ENCODE peak calls at places on chromosomes 6 and 20, in nine cellular contexts. B is naive thymus-derived CD4-positive, alpha-beta T cell; K is stomach; R is lower lobe of right lung; C is effector memory CD4-positive, alpha-beta T cell; X is transverse colon; L is uterus; H is fibroblast of lung; W is left ventricle myocardium inferior. O is an unnamed sample. For H3K4me1 and H3K9me3, the result is how much of the 10 kb centered on the place peaks cover.

GRCh38 chr20:4985658-4986057 is 15.7 kb downstream of the SLC23A2 start:
- DNase-seq in X (no peak), W (no peak), K (no peak), H (no peak), R (no peak), C (no peak), L (no peak), B (no peak), O (no peak)

GRCh38 chr6:136726837-136727557 is 65.3 kb downstream of the MAP3K5 start:
- DNase-seq in R (no peak), B (no peak), K (no peak), L (no peak), X (no peak), W (no peak), H (no peak), C (no peak), O (no peak)

GRCh38 chr20:44526129-44526528 is 4.3 kb upstream of the SERINC3 start:
- DNase-seq in H (no peak), K (no peak), C (no peak), L (no peak), R (no peak), X (no peak), B (no peak), W (no peak), O (no peak)

GRCh38 chr20:56429496-56429895 is 17.4 kb downstream of the CASS4 start:
- DNase-seq in W (no peak), B (no peak), R (no peak), C (no peak), H (no peak), K (no peak), X (no peak), L (no peak), O (no peak)

GRCh38 chr6:142885182-142885867 is 59.7 kb downstream of the HIVEP2 start:
- DNase-seq in K (no peak), C (peak), B (peak), H (peak), W (no peak), R (no peak), X (peak), L (peak), O (peak)

GRCh38 chr6:106154326-106154725 is 68.2 kb downstream of the PRDM1 start:
- DNase-seq in K (no peak), H (no peak), X (no peak), L (no peak), R (no peak), B (no peak), W (no peak), C (no peak), O (no peak)

GRCh38 chr6:107616776-107617175 is 126.9 kb downstream of the SOBP start:
- DNase-seq in B (no peak), K (no peak), R (no peak), H (no peak), X (no peak), C (no peak), W (no peak), L (no peak), O (no peak)

GRCh38 chr6:77463881-77464867 is 883 bp upstream of the HTR1B start:
- DNase-seq in R (peak), X (no peak), W (no peak), K (no peak), B (no peak), H (no peak), L (no peak), C (no peak), O (no peak)

DNA sequence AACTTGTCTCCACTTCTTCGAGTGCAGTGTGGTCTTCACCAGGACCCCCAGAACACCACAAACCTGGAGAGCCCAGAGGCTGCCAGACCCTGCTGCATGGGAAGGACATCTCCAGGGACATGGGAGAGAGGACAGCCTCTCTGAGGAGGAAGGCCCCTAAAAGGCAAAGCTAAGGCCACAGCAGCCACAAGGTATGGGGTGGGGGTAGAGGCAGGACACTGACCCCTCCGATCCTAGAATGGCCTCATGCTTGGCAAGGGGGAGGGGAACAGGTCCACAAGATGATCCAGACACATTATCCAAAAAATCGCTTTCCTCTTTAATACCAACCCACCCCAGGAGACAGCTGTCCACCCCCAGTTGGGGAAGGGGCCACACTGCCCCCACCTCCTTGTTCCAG is 1.9 kb downstream of the B3GALT4 start:
- DNase-seq in H (no peak), K (no peak), X (no peak), R (no peak), L (no peak), B (no peak), C (no peak), W (no peak), O (no peak)
- H3K4me1 ChIP-seq in H (under half), K (under half), X (under half), R (half or more), L (under half), B (under half), C (under half), W (half or more), O (under half)

GRCh38 chr6:125942677-125943527 is 13.7 kb upstream of the HINT3 start:
- DNase-seq in B (no peak), X (peak), R (no peak), K (no peak), H (no peak), W (no peak), L (no peak), C (no peak), O (no peak)
- H3K9me3 ChIP-seq in B (under half), X (under half), R (under half), K (under half), H (under half), W (under half), L (under half), C (under half), O (under half)

GRCh38 chr20:50821994-50822393 is 27.1 kb downstream of the BCAS4 start:
- DNase-seq in R (no peak), K (no peak), H (no peak), C (no peak), W (no peak), L (no peak), X (no peak), B (no peak), O (no peak)

GRCh38 chr20:50820515-50821256 is 25.8 kb downstream of the BCAS4 start:
- DNase-seq in K (no peak), C (no peak), X (no peak), B (no peak), W (no peak), L (no peak), R (no peak), H (no peak), O (no peak)

GRCh38 chr20:50819344-50819743 is 24.5 kb downstream of the BCAS4 start:
- DNase-seq in R (no peak), X (no peak), B (no peak), C (no peak), H (no peak), L (no peak), K (no peak), W (no peak), O (no peak)

GRCh38 chr20:50823319-50823718 is 28.5 kb downstream of the BCAS4 start:
- DNase-seq in W (no peak), K (no peak), B (no peak), X (no peak), C (no peak), H (no peak), R (no peak), L (no peak), O (no peak)

DNA sequence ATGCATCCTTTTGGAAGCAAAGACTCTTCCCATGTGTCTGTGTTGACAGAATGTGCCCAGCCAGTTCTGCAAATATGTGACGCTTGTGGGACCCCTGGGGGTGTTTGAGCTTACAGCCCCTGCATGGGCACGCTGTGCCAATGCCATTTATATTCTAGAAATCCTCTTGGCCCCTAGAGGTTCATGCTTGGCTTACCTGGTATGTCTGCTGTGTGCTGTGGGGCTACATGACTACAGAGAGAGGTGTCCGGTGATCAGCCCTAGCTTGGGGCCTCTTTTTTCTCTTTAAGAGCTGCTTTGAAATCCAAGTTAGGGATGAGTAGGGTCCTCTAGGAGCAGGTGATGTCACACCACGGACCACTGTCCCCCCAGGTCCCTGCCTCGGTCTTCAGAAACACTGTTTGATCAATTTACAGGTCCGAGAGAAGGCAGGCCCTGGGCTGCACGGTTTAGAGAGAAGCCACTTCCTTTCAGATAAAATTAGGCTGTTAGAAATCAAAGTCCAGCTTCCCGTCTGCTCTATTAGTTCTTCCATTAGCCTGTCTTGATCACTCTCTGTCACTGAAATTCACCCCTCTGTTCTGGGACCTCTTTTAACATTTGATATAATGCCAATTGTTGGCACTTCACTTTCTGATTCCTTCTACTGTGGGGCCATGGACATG is 26.5 kb downstream of the BCAS4 start:
- DNase-seq in K (no peak), C (no peak), W (no peak), L (no peak), X (no peak), R (no peak), B (no peak), H (no peak), O (no peak)
- H3K27ac ChIP-seq in K (no peak), C (no peak), W (no peak), L (no peak), X (no peak), R (no peak), B (no peak), H (no peak), O (no peak)

GRCh38 chr6:166494757-166495486 is 91.6 kb downstream of the RAMACL start:
- DNase-seq in B (no peak), R (no peak), K (no peak), W (peak), H (no peak), L (no peak), C (no peak), X (no peak), O (no peak)
- H3K4me1 ChIP-seq in B (under half), R (under half), K (under half), W (under half), H (under half), L (under half), C (under half), X (under half), O (under half)

GRCh38 chr6:156577749-156578148 is 199.4 kb upstream of the ARID1B start:
- DNase-seq in B (no peak), K (no peak), R (no peak), W (no peak), L (no peak), C (no peak), X (no peak), H (no peak), O (no peak)
- H3K9me3 ChIP-seq in B (under half), K (under half), R (under half), W (half or more), L (under half), C (under half), X (under half), H (under half), O (under half)

GRCh38 chr20:16446246-16446645 is 127.0 kb downstream of the KIF16B start:
- DNase-seq in L (no peak), K (no peak), R (no peak), W (no peak), H (no peak), C (no peak), X (no peak), B (no peak), O (no peak)
- H3K27ac ChIP-seq in L (no peak), K (no peak), R (no peak), W (no peak), H (no peak), C (no peak), X (no peak), B (no peak), O (no peak)

GRCh38 chr6:14641401-14641800 is 523.8 kb downstream of the CD83 start:
- DNase-seq in R (no peak), C (no peak), W (peak), H (no peak), K (no peak), L (no peak), X (no peak), B (no peak), O (no peak)

GRCh38 chr6:14639983-14640599 is 522.5 kb downstream of the CD83 start:
- DNase-seq in W (no peak), H (no peak), L (no peak), K (no peak), B (no peak), R (no peak), C (no peak), X (no peak), O (no peak)

GRCh38 chr6:14638562-14638931 is 521.0 kb downstream of the CD83 start:
- DNase-seq in C (no peak), L (no peak), K (no peak), H (no peak), X (no peak), R (no peak), W (no peak), B (no peak), O (no peak)

GRCh38 chr6:14640631-14641030 is 523.1 kb downstream of the CD83 start:
- DNase-seq in R (no peak), L (no peak), W (no peak), H (no peak), X (no peak), K (no peak), B (no peak), C (no peak), O (no peak)

GRCh38 chr6:14638932-14639875 is 521.6 kb downstream of the CD83 start:
- DNase-seq in X (peak), B (no peak), W (peak), R (no peak), L (no peak), H (peak), K (no peak), C (no peak), O (no peak)
- H3K4me1 ChIP-seq in X (under half), B (under half), W (under half), R (under half), L (under half), H (under half), K (under half), C (under half), O (under half)

GRCh38 chr6:118578617-118579016 is 30.5 kb downstream of the PLN start:
- DNase-seq in W (no peak), B (no peak), C (no peak), X (no peak), L (no peak), R (no peak), H (no peak), K (no peak), O (no peak)
- H3K9me3 ChIP-seq in W (half or more), B (under half), C (under half), X (under half), L (under half), R (under half), H (under half), K (under half), O (under half)

GRCh38 chr20:1898496-1899168 is 3.4 kb downstream of the SIRPA start:
- DNase-seq in H (no peak), C (no peak), B (no peak), W (no peak), X (no peak), L (peak), K (no peak), R (no peak), O (no peak)
- H3K27ac ChIP-seq in H (no peak), C (no peak), B (no peak), W (peak), X (peak), L (peak), K (peak), R (no peak), O (no peak)